ENCODE peak calls at places on chromosomes 16 and 17, in nine cellular contexts. N is neural progenitor cell; P is stimulated activated naive B cell treated with anti-CD40 and anti-IgM and Interleukin-4, amounts not matched to agents 10 μg/mL and 1 μg/mL and 100 μg/mL, for 72 hours; A is NCI-H1930; O is activated T-helper 1 cell treated with anti-CD3 and anti-CD28 coated beads, Interleukin-2, amount 50 U/mL, for 16 hours; G is NCI-H226; U is MV-4-11; T is caudate nucleus; Q is kidney epithelial cell. E is an unnamed sample.

GRCh38 chr17:82247856-82248671 is 19.2 kb downstream of the SLC16A3 start:
- DNase-seq in N (no peak), P (no peak), A (no peak), O (no peak), G (no peak), U (no peak), T (no peak), Q (no peak), E (no peak)

GRCh38 chr17:37051839-37052238 is 103.1 kb downstream of the AATF start:
- DNase-seq in N (no peak), P (no peak), A (no peak), O (no peak), G (no peak), U (no peak), T (no peak), Q (no peak), E (no peak)

GRCh38 chr16:534089-534635 is 6.7 kb downstream of the CAPN15 start:
- DNase-seq in N (no peak), P (no peak), A (no peak), O (no peak), G (no peak), U (no peak), T (no peak), Q (no peak), E (no peak)

GRCh38 chr17:58329035-58329807 is 626 bp upstream of the TSPOAP1 start:
- DNase-seq in N (peak; percentile 46), P (peak; percentile 91), A (no peak), O (peak; percentile 61), G (no peak), U (peak; percentile 98), T (no peak), Q (no peak), E (peak; percentile 86)

GRCh38 chr16:70686376-70687171 is 721 bp upstream of the MTSS2 start:
- DNase-seq in N (no peak), P (no peak), A (no peak), O (no peak), G (no peak), U (no peak), T (no peak), Q (no peak), E (no peak)

GRCh38 chr17:77327566-77328463 is 187.0 kb downstream of the SEC14L1 start:
- DNase-seq in N (no peak), P (no peak), A (no peak), O (no peak), G (no peak), U (no peak), T (no peak), Q (no peak), E (no peak)

GRCh38 chr17:59845595-59846390 is 47.0 kb downstream of the TUBD1 start:
- DNase-seq in N (no peak), P (no peak), A (peak; percentile 80), O (no peak), G (peak; percentile 66), U (peak; percentile 78), T (no peak), Q (peak; percentile 91), E (peak; percentile 54)

GRCh38 chr17:82890339-82890730 is 50.5 kb upstream of the ZNF750 start:
- DNase-seq in N (no peak), P (no peak), A (no peak), O (no peak), G (no peak), U (no peak), T (no peak), Q (no peak), E (no peak)

GRCh38 chr17:61376931-61377838 is 22.5 kb upstream of the TBX2 start:
- DNase-seq in N (no peak), P (no peak), A (no peak), O (no peak), G (no peak), U (no peak), T (no peak), Q (no peak), E (no peak)

GRCh38 chr16:24769806-24770205 is 40.4 kb downstream of the TNRC6A start:
- DNase-seq in N (no peak), P (no peak), A (no peak), O (no peak), G (peak; percentile 32), U (no peak), T (no peak), Q (no peak), E (no peak)

GRCh38 chr16:81553814-81554675 is 109.4 kb downstream of the CMIP start:
- DNase-seq in N (no peak), P (no peak), A (no peak), O (no peak), G (no peak), U (no peak), T (no peak), Q (no peak), E (no peak)

GRCh38 chr17:17694229-17695081 is 13.2 kb downstream of the RAI1 start:
- DNase-seq in N (peak; percentile 90), P (peak; percentile 48), A (peak; percentile 73), O (peak; percentile 68), G (peak; percentile 85), U (peak; percentile 50), T (no peak), Q (no peak), E (peak; percentile 87)

GRCh38 chr16:84308120-84308519 is 13.4 kb downstream of the WFDC1 start:
- DNase-seq in N (peak; percentile 88), P (peak; percentile 7), A (peak; percentile 36), O (no peak), G (no peak), U (no peak), T (no peak), Q (no peak), E (peak; percentile 16)

GRCh38 chr16:84098939-84099338 is 17.8 kb downstream of the MBTPS1 start:
- DNase-seq in N (no peak), P (no peak), A (no peak), O (no peak), G (no peak), U (no peak), T (no peak), Q (no peak), E (no peak)

GRCh38 chr17:144936-145670 is 7.7 kb downstream of the SCGB1C2 start:
- DNase-seq in N (no peak), P (no peak), A (no peak), O (no peak), G (no peak), U (no peak), T (no peak), Q (no peak), E (no peak)

E was measured in germinal center.